ENCODE peak calls at places on chromosomes 4 and X, in four cellular contexts. One of them, this sample, is unnamed.

GRCh38 chr4:179662522-179662921 is 2220.3 kb upstream of the AGA start:
- DNase-seq in SK-N-SH: no peak
- DNase-seq in GM12878: no peak
- DNase-seq in HepG2: no peak
- DNase-seq in this sample: no peak

GRCh38 chrX:40248822-40249221 is 151.1 kb upstream of the BCOR start:
- DNase-seq in SK-N-SH: no peak
- DNase-seq in GM12878: no peak
- DNase-seq in HepG2: no peak
- DNase-seq in this sample: no peak

GRCh38 chrX:51158261-51158660 is 174.4 kb upstream of the NUDT10 start:
- DNase-seq in SK-N-SH: no peak
- DNase-seq in GM12878: no peak
- DNase-seq in HepG2: no peak
- DNase-seq in this sample: no peak

GRCh38 chr4:93764647-93765246 is 63.8 kb upstream of the ATOH1 start:
- DNase-seq in SK-N-SH: peak
- DNase-seq in GM12878: no peak
- DNase-seq in HepG2: peak
- DNase-seq in this sample: peak

GRCh38 chr4:106985830-106986229 is 50.3 kb downstream of the DKK2 start:
- DNase-seq in SK-N-SH: no peak
- DNase-seq in GM12878: no peak
- DNase-seq in HepG2: no peak
- DNase-seq in this sample: no peak

GRCh38 chr4:48779095-48779997 is 733 bp downstream of the FRYL start:
- DNase-seq in SK-N-SH: peak
- DNase-seq in GM12878: no peak
- DNase-seq in HepG2: peak
- DNase-seq in this sample: peak

GRCh38 chr4:122894802-122895201 is 27.6 kb downstream of the NUDT6 start:
- DNase-seq in SK-N-SH: peak
- DNase-seq in GM12878: no peak
- DNase-seq in HepG2: no peak
- DNase-seq in this sample: peak

GRCh38 chr4:22532117-22532516 is 16.3 kb upstream of the ADGRA3 start:
- DNase-seq in SK-N-SH: no peak
- DNase-seq in GM12878: no peak
- DNase-seq in HepG2: no peak
- DNase-seq in this sample: no peak

GRCh38 chrX:153944140-153944799 is at the start of gene RENBP:
- DNase-seq in SK-N-SH: peak
- DNase-seq in GM12878: no peak
- DNase-seq in HepG2: no peak
- DNase-seq in this sample: no peak

GRCh38 chr4:123114915-123115756 is 192.7 kb upstream of the NUDT6 start:
- DNase-seq in SK-N-SH: peak
- DNase-seq in GM12878: no peak
- DNase-seq in HepG2: no peak
- DNase-seq in this sample: no peak

GRCh38 chrX:11135483-11136185 is 24.5 kb downstream of the HCCS start:
- DNase-seq in SK-N-SH: no peak
- DNase-seq in GM12878: no peak
- DNase-seq in HepG2: no peak
- DNase-seq in this sample: no peak

GRCh38 chrX:11138498-11139390 is 27.6 kb downstream of the HCCS start:
- DNase-seq in SK-N-SH: peak
- DNase-seq in GM12878: no peak
- DNase-seq in HepG2: no peak
- DNase-seq in this sample: no peak

GRCh38 chrX:11137543-11138139 is 26.5 kb downstream of the HCCS start:
- DNase-seq in SK-N-SH: peak
- DNase-seq in GM12878: no peak
- DNase-seq in HepG2: peak
- DNase-seq in this sample: peak
- TF ChIP-seq PBX3 in SK-N-SH: no peak
- TF ChIP-seq PBX3 in GM12878: no peak
- TF ChIP-seq PBX3 in HepG2: no peak
- TF ChIP-seq PBX3 in this sample: no peak

GRCh38 chrX:41604154-41604553 is 84.6 kb upstream of the GPR34 start:
- DNase-seq in SK-N-SH: no peak
- DNase-seq in GM12878: no peak
- DNase-seq in HepG2: no peak
- DNase-seq in this sample: no peak

GRCh38 chrX:41602946-41603345 is 85.8 kb upstream of the GPR34 start:
- DNase-seq in SK-N-SH: no peak
- DNase-seq in GM12878: no peak
- DNase-seq in HepG2: no peak
- DNase-seq in this sample: no peak

GRCh38 chrX:41603591-41603990 is 85.2 kb upstream of the GPR34 start:
- DNase-seq in SK-N-SH: no peak
- DNase-seq in GM12878: no peak
- DNase-seq in HepG2: no peak
- DNase-seq in this sample: no peak

GRCh38 chrX:41605144-41605543 is 83.6 kb upstream of the GPR34 start:
- DNase-seq in SK-N-SH: no peak
- DNase-seq in GM12878: no peak
- DNase-seq in HepG2: no peak
- DNase-seq in this sample: no peak

DNA sequence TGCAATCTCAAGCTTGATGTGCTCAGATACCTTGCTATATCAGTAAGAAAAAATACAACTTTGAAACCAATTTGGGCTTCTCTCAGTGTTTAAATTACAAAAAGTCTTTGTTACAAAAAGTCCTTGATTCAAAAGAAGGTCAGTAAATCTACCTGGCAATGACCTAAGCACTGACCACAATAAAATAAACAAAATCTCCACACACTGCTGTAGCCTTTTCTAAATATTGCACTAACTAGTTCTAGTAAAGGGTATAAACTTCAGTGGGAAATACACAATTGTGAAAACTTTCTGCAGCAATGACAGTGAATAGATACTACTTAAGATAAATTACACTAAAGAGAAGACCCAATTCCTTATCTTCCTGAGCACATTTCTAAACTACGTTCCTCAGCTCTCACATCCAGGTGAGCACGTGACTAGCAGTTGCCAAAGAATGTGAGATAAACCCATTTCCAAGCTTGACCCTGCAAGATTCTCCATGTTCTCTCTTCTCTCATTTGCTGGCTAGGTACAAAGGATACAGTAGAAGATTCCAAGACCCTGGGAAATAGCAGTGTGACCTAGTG is 81.4 kb upstream of the GPR34 start:
- DNase-seq in SK-N-SH: no peak
- DNase-seq in GM12878: no peak
- DNase-seq in HepG2: no peak
- DNase-seq in this sample: no peak
- TF ChIP-seq PBX3 in SK-N-SH: no peak
- TF ChIP-seq PBX3 in GM12878: no peak
- TF ChIP-seq PBX3 in HepG2: no peak
- TF ChIP-seq PBX3 in this sample: no peak

GRCh38 chr4:13170131-13170530 is 314.0 kb downstream of the RAB28 start:
- DNase-seq in SK-N-SH: no peak
- DNase-seq in GM12878: no peak
- DNase-seq in HepG2: no peak
- DNase-seq in this sample: no peak

GRCh38 chr4:13169731-13170130 is 314.4 kb downstream of the RAB28 start:
- DNase-seq in SK-N-SH: no peak
- DNase-seq in GM12878: no peak
- DNase-seq in HepG2: no peak
- DNase-seq in this sample: no peak

GRCh38 chr4:13171292-13172057 is 312.7 kb downstream of the RAB28 start:
- DNase-seq in SK-N-SH: no peak
- DNase-seq in GM12878: no peak
- DNase-seq in HepG2: no peak
- DNase-seq in this sample: no peak

GRCh38 chr4:13176603-13177190 is 307.4 kb downstream of the RAB28 start:
- DNase-seq in SK-N-SH: peak
- DNase-seq in GM12878: no peak
- DNase-seq in HepG2: no peak
- DNase-seq in this sample: no peak

GRCh38 chr4:13173974-13174373 is 310.2 kb downstream of the RAB28 start:
- DNase-seq in SK-N-SH: no peak
- DNase-seq in GM12878: no peak
- DNase-seq in HepG2: no peak
- DNase-seq in this sample: no peak
- TF ChIP-seq PBX3 in SK-N-SH: no peak
- TF ChIP-seq PBX3 in GM12878: no peak
- TF ChIP-seq PBX3 in HepG2: no peak
- TF ChIP-seq PBX3 in this sample: no peak

GRCh38 chr4:145098675-145099037 is 545 bp downstream of the ABCE1 start:
- DNase-seq in SK-N-SH: peak
- DNase-seq in GM12878: no peak
- DNase-seq in HepG2: peak
- DNase-seq in this sample: peak
- TF ChIP-seq PBX3 in SK-N-SH: no peak
- TF ChIP-seq PBX3 in GM12878: no peak
- TF ChIP-seq PBX3 in HepG2: no peak
- TF ChIP-seq PBX3 in this sample: no peak

GRCh38 chr4:72109959-72110497 is 78.2 kb downstream of the NPFFR2 start:
- DNase-seq in SK-N-SH: no peak
- DNase-seq in GM12878: no peak
- DNase-seq in HepG2: no peak
- DNase-seq in this sample: no peak

GRCh38 chr4:72110886-72111285 is 79.1 kb downstream of the NPFFR2 start:
- DNase-seq in SK-N-SH: no peak
- DNase-seq in GM12878: no peak
- DNase-seq in HepG2: no peak
- DNase-seq in this sample: no peak

GRCh38 chr4:72111863-72112262 is 80.1 kb downstream of the NPFFR2 start:
- DNase-seq in SK-N-SH: no peak
- DNase-seq in GM12878: no peak
- DNase-seq in HepG2: no peak
- DNase-seq in this sample: no peak

GRCh38 chr4:72109364-72109763 is 77.6 kb downstream of the NPFFR2 start:
- DNase-seq in SK-N-SH: no peak
- DNase-seq in GM12878: no peak
- DNase-seq in HepG2: no peak
- DNase-seq in this sample: no peak

DNA sequence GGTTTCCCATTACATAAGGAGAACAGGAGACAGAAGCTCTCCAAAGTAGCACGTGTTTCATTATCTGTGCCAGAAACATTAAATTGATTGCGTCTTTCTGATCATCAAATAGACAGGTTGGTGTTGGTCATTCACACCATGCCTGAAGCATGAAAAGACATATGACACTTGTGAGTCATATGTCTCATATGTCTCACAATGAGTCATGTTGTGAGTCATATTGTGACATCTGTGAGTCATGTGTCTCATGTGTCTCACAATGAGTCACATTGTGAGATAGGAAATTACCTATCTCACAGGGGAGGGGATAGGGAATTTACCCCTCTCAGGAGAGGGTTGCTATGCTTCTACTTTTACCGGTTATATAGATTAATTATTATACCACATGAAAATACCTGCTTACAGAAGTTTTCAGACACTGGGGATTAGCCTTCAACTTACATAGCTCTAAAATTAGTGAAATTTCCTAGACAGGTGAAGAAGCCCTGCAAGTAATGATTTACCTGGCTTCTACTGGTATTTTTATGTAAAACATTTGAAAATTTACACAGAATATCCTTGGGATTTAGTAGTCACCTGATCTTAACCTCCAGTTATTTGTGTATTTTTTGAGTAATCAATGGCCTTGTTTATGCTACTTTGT is 80.8 kb downstream of the NPFFR2 start:
- DNase-seq in SK-N-SH: no peak
- DNase-seq in GM12878: peak
- DNase-seq in HepG2: peak
- DNase-seq in this sample: peak
- TF ChIP-seq PBX3 in SK-N-SH: peak
- TF ChIP-seq PBX3 in GM12878: no peak
- TF ChIP-seq PBX3 in HepG2: no peak
- TF ChIP-seq PBX3 in this sample: no peak

DNA sequence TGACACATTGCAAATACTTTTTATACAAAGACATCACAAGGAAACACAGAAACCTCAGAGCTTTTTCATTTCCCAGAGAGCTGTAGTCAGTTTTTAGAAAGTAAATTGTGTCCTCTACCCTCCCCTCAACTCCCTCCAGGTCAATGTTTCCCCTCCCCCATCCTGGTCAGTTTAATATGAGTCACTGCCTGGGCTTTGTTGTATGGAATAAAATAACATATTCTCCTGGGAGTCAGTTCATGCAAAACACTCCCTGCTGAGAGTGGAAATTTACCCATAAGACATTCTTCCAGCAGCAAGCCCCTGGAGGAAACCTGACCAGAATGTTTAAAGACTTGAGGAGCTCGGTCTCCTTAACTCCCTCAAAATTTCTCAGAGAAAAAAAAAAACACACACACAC is 270.1 kb upstream of the LDB2 start:
- DNase-seq in SK-N-SH: no peak
- DNase-seq in GM12878: no peak
- DNase-seq in HepG2: no peak
- DNase-seq in this sample: no peak
- TF ChIP-seq PBX3 in SK-N-SH: no peak
- TF ChIP-seq PBX3 in GM12878: no peak
- TF ChIP-seq PBX3 in HepG2: no peak
- TF ChIP-seq PBX3 in this sample: no peak

DNA sequence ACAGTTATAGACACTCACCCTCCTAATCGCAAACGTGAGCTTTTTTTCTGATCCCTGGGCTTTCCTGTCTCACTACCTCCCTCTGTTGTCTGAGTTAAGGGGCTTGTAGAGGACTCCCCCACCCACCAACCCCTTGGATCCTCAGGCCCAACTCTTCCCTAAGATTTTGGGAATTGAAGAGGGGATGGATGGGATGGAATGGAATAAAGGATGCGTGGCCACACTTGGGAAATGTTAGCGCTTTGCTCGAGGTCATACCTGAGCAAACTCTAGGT is 1.5 kb downstream of the CNKSR2 start:
- DNase-seq in SK-N-SH: peak
- DNase-seq in GM12878: no peak
- DNase-seq in HepG2: no peak
- DNase-seq in this sample: peak
- TF ChIP-seq PBX3 in SK-N-SH: no peak
- TF ChIP-seq PBX3 in GM12878: no peak
- TF ChIP-seq PBX3 in HepG2: no peak
- TF ChIP-seq PBX3 in this sample: no peak

DNA sequence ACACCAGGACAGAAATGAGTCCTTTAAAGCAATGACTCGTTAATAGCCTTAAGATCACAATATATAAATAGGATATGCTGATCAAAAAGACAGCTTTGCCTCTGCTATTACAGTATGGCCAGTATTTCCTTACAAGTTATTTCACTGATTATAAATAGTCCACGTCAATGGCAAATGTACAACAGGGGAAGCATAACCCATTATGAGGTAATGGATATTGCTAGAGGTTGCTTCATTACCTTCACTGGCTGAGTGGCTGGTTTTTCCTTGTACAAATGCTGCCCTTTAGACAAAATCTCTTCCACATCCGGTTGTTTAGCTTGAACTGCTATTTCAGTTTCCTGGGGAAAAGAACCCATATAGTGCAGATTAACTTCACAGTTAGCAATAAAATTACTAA is 764.6 kb upstream of the FTHL17 start:
- DNase-seq in SK-N-SH: no peak
- DNase-seq in GM12878: no peak
- DNase-seq in HepG2: no peak
- DNase-seq in this sample: no peak
- TF ChIP-seq PBX3 in SK-N-SH: no peak
- TF ChIP-seq PBX3 in GM12878: no peak
- TF ChIP-seq PBX3 in HepG2: no peak
- TF ChIP-seq PBX3 in this sample: no peak

GRCh38 chr4:79588679-79589078 is 180.7 kb upstream of the GK2 start:
- DNase-seq in SK-N-SH: no peak
- DNase-seq in GM12878: no peak
- DNase-seq in HepG2: no peak
- DNase-seq in this sample: no peak
- TF ChIP-seq PBX3 in SK-N-SH: no peak
- TF ChIP-seq PBX3 in GM12878: no peak
- TF ChIP-seq PBX3 in HepG2: no peak
- TF ChIP-seq PBX3 in this sample: no peak

GRCh38 chrX:22952011-22952410 is 47.7 kb upstream of the DDX53 start:
- DNase-seq in SK-N-SH: peak
- DNase-seq in GM12878: no peak
- DNase-seq in HepG2: no peak
- DNase-seq in this sample: peak
- TF ChIP-seq PBX3 in SK-N-SH: no peak
- TF ChIP-seq PBX3 in GM12878: no peak
- TF ChIP-seq PBX3 in HepG2: no peak
- TF ChIP-seq PBX3 in this sample: no peak

This sample was measured in A549.